ENCODE peak calls at places on chromosomes 1 and 21, in ten cellular contexts. O, H, P, G, N, V, K, S, E and F are unnamed samples.

GRCh38 chr1:207032528-207033017 is at the start of gene C1orf116:
- DNase-seq in O (no peak), H (peak; percentile 98), P (no peak), G (peak; percentile 92), N (peak; percentile 67), V (no peak), K (no peak), S (no peak), E (no peak), F (no peak)

GRCh38 chr1:67429528-67430357 is 459 bp downstream of the SERBP1 start:
- DNase-seq in O (peak; percentile 47), H (peak; percentile 32), P (no peak), G (peak; percentile 15), N (peak; percentile 14), V (peak; percentile 51), K (no peak), S (peak; percentile 10), E (no peak), F (no peak)

GRCh38 chr21:24716306-24716918 is 890.9 kb downstream of the MRPL39 start:
- DNase-seq in O (no peak), H (peak; percentile 11), P (no peak), G (no peak), N (no peak), V (no peak), K (peak; percentile 14), S (no peak), E (no peak), F (no peak)

GRCh38 chr1:209554761-209555611 is 28.5 kb upstream of the CAMK1G start:
- DNase-seq in O (peak; percentile 14), H (no peak), P (no peak), G (no peak), N (no peak), V (no peak), K (no peak), S (no peak), E (no peak), F (no peak)

GRCh38 chr1:97920275-97920831 is 481 bp downstream of the DPYD start:
- DNase-seq in O (no peak), H (peak; percentile 60), P (no peak), G (no peak), N (peak; percentile 34), V (no peak), K (no peak), S (no peak), E (no peak), F (no peak)

GRCh38 chr1:199704231-199704630 is 323.3 kb upstream of the NR5A2 start:
- DNase-seq in O (no peak), H (no peak), P (no peak), G (no peak), N (no peak), V (no peak), K (no peak), S (no peak), E (no peak), F (no peak)

GRCh38 chr21:15210235-15210678 is 145.5 kb upstream of the NRIP1 start:
- DNase-seq in O (no peak), H (peak; percentile 99), P (no peak), G (peak; percentile 27), N (peak; percentile 92), V (no peak), K (no peak), S (no peak), E (no peak), F (no peak)

GRCh38 chr1:246214708-246215504 is 292.2 kb downstream of the SMYD3 start:
- DNase-seq in O (peak; percentile 78), H (peak; percentile 96), P (no peak), G (no peak), N (no peak), V (no peak), K (peak; percentile 86), S (no peak), E (peak; percentile 52), F (peak; percentile 70)

GRCh38 chr1:203278885-203279406 is 26.4 kb upstream of the BTG2 start:
- DNase-seq in O (no peak), H (no peak), P (no peak), G (no peak), N (no peak), V (no peak), K (no peak), S (no peak), E (no peak), F (no peak)

GRCh38 chr1:203282720-203283542 is 22.4 kb upstream of the BTG2 start:
- DNase-seq in O (no peak), H (no peak), P (no peak), G (no peak), N (no peak), V (no peak), K (no peak), S (no peak), E (peak; percentile 49), F (no peak)

GRCh38 chr1:203281851-203282661 is 23.3 kb upstream of the BTG2 start:
- DNase-seq in O (no peak), H (no peak), P (no peak), G (no peak), N (no peak), V (no peak), K (no peak), S (no peak), E (no peak), F (no peak)

GRCh38 chr1:203280061-203280460 is 25.3 kb upstream of the BTG2 start:
- DNase-seq in O (no peak), H (no peak), P (no peak), G (no peak), N (no peak), V (no peak), K (no peak), S (no peak), E (no peak), F (no peak)

DNA sequence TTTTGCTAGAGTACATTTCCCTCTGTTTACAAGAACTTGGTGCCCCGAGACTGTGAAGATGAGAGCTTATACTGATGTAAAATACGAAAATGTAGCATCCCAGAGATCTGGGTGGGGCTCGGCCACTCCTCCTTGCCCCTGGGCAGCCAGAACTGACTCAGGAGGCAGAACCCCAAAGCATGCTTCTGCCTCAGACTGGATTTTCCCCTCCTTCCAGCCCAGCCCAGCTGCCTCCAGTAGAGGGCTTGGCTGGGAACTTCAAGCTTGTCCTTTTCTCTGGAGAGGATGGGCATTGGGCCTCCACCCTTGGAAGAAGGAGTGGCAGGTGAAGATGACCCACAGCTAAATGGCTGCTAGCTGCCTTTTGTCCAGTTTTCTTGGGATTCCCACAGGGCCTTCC is 24.3 kb upstream of the BTG2 start:
- DNase-seq in O (no peak), H (peak; percentile 79), P (no peak), G (no peak), N (peak; percentile 60), V (no peak), K (peak; percentile 14), S (no peak), E (no peak), F (no peak)
- TF ChIP-seq CTCF in O (no peak), H (peak; percentile 39), P (no peak), G (no peak), N (no peak), V (no peak), K (peak; percentile 21), S (peak; percentile 33), E (no peak), F (no peak)

GRCh38 chr21:31142600-31142999 is 104.3 kb upstream of the KRTAP19-8 start:
- DNase-seq in O (peak; percentile 33), H (peak; percentile 2), P (no peak), G (no peak), N (no peak), V (no peak), K (no peak), S (no peak), E (no peak), F (no peak)
- TF ChIP-seq CTCF in O (peak; percentile 24), H (no peak), P (no peak), G (no peak), N (no peak), V (no peak), K (peak; percentile 10), S (no peak), E (no peak), F (no peak)

GRCh38 chr1:4781646-4782045 is 127.2 kb downstream of the AJAP1 start:
- DNase-seq in O (no peak), H (no peak), P (no peak), G (no peak), N (no peak), V (no peak), K (no peak), S (no peak), E (no peak), F (no peak)

GRCh38 chr1:4772294-4773010 is 118.0 kb downstream of the AJAP1 start:
- DNase-seq in O (no peak), H (no peak), P (no peak), G (no peak), N (no peak), V (no peak), K (no peak), S (no peak), E (no peak), F (no peak)

DNA sequence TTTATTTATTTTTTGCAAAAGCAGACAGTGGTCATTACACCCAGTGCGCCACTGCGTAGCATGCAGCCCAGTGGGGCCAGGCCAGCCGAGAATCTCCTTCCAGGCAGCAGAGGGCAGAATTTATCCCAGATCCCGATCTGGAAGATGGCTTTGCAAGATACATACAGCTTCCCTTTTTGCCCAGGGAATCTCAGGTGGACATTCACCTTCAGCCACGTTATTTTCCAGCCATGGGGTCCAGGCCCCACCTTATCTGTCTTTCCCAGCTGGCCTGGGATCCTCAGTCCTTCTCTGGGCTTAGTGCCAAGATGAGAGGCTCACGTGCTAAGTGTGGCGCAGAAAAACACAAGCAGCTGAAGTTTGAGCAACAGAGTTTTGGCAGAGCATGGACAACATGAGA is 123.6 kb downstream of the AJAP1 start:
- DNase-seq in O (no peak), H (peak; percentile 36), P (no peak), G (no peak), N (peak; percentile 30), V (no peak), K (no peak), S (peak; percentile 3), E (no peak), F (no peak)
- TF ChIP-seq CTCF in O (peak; percentile 23), H (no peak), P (no peak), G (no peak), N (no peak), V (no peak), K (no peak), S (peak; percentile 50), E (no peak), F (no peak)

GRCh38 chr1:43286115-43286514 is 734 bp upstream of the C1orf210 start:
- DNase-seq in O (no peak), H (no peak), P (no peak), G (no peak), N (no peak), V (no peak), K (no peak), S (no peak), E (no peak), F (no peak)

GRCh38 chr1:43284711-43285110 is 670 bp downstream of the C1orf210 start:
- DNase-seq in O (no peak), H (no peak), P (no peak), G (no peak), N (no peak), V (no peak), K (no peak), S (no peak), E (no peak), F (no peak)

GRCh38 chr1:43286533-43286932 is 1.2 kb upstream of the C1orf210 start:
- DNase-seq in O (no peak), H (no peak), P (no peak), G (no peak), N (no peak), V (no peak), K (no peak), S (no peak), E (no peak), F (no peak)

GRCh38 chr1:43284065-43284464 is 1.3 kb downstream of the C1orf210 start:
- DNase-seq in O (no peak), H (no peak), P (no peak), G (no peak), N (no peak), V (no peak), K (no peak), S (no peak), E (no peak), F (no peak)

DNA sequence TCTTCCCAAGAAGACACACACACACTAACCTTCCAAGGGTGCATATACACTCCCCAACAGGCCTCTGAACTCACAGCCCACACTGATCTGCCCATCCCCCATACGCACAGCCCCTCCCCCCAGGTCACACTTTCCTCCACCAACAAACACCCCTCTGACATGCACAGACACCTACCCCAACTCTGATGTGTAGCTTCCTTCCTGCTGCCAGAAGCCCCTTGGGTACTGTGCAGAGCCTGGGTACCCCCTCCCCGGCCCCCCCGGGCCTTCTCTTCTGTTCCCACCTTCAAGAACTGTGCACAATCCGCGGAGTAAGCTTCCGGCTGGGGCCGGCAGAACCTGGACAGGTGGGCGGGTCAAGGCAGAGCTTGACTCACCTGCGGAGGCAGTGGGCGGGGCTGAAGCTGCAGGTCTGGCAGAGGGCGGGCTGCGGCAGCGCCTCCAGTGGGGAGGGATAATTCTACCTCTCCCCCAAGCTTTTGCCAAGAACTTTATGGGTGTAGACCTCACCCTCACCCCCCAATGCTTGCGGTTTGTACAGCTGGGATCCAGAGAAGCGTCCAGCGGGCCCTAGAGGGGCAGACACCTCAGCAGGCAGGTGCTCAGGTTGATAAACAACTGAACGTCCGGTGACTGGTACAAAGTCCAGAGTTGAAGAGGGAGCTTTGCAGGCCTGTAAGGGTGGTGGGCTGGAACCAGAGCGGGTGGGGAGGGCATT is at the start of gene C1orf210:
- DNase-seq in O (no peak), H (peak; percentile 81), P (no peak), G (peak; percentile 97), N (no peak), V (peak; percentile 76), K (no peak), S (no peak), E (no peak), F (no peak)
- TF ChIP-seq CTCF in O (no peak), H (peak; percentile 33), P (no peak), G (peak; percentile 67), N (no peak), V (no peak), K (no peak), S (no peak), E (no peak), F (no peak)